ENCODE peak calls at places on chromosome 19, in four cellular contexts. One of them, this sample, is unnamed.
A peak's percentile ranks its signal among the peaks of the same experiment; 100 is the strongest.

GRCh38 chr19:47610902-47611301 is 2.0 kb downstream of the BICRA start:
- DNase-seq in brain microvascular endothelial cell: no peak
- DNase-seq in vagina: no peak
- DNase-seq in heart right ventricle: no peak
- DNase-seq in this sample: no peak

GRCh38 chr19:55257461-55258411 is 1.1 kb downstream of the PPP6R1 start:
- DNase-seq in brain microvascular endothelial cell: peak; percentile 9
- DNase-seq in heart right ventricle: no peak
- DNase-seq in vagina: no peak
- DNase-seq in this sample: no peak

GRCh38 chr19:11894851-11895250 is 7.3 kb downstream of the ZNF69 start:
- DNase-seq in vagina: no peak
- DNase-seq in brain microvascular endothelial cell: no peak
- DNase-seq in heart right ventricle: no peak
- DNase-seq in this sample: no peak

GRCh38 chr19:4584670-4585460 is 25.4 kb upstream of the SEMA6B start:
- DNase-seq in brain microvascular endothelial cell: no peak
- DNase-seq in heart right ventricle: no peak
- DNase-seq in vagina: no peak
- DNase-seq in this sample: no peak

GRCh38 chr19:50817941-50818858 is 5.4 kb downstream of the KLK1 start:
- DNase-seq in heart right ventricle: peak; percentile 19
- DNase-seq in vagina: no peak
- DNase-seq in brain microvascular endothelial cell: peak; percentile 11
- DNase-seq in this sample: peak; percentile 37

GRCh38 chr19:47232422-47233211 is 1.6 kb upstream of the BBC3 start:
- DNase-seq in heart right ventricle: no peak
- DNase-seq in vagina: no peak
- DNase-seq in brain microvascular endothelial cell: peak; percentile 43
- DNase-seq in this sample: no peak

GRCh38 chr19:50178859-50179537 is 15.9 kb upstream of the IZUMO2 start:
- DNase-seq in heart right ventricle: no peak
- DNase-seq in vagina: no peak
- DNase-seq in brain microvascular endothelial cell: no peak
- DNase-seq in this sample: no peak

GRCh38 chr19:52786078-52786463 is 520 bp downstream of the ZNF600 start:
- DNase-seq in brain microvascular endothelial cell: no peak
- DNase-seq in vagina: no peak
- DNase-seq in heart right ventricle: no peak
- DNase-seq in this sample: no peak

GRCh38 chr19:16368385-16369305 is 44.0 kb downstream of the KLF2 start:
- DNase-seq in heart right ventricle: no peak
- DNase-seq in brain microvascular endothelial cell: no peak
- DNase-seq in vagina: no peak
- DNase-seq in this sample: no peak

GRCh38 chr19:42048992-42049391 is 21.0 kb downstream of the GRIK5 start:
- DNase-seq in heart right ventricle: no peak
- DNase-seq in vagina: no peak
- DNase-seq in brain microvascular endothelial cell: no peak
- DNase-seq in this sample: no peak

GRCh38 chr19:51407631-51408131 is 9.8 kb downstream of the SIGLEC10 start:
- DNase-seq in vagina: no peak
- DNase-seq in brain microvascular endothelial cell: peak; percentile 23
- DNase-seq in heart right ventricle: no peak
- DNase-seq in this sample: no peak

GRCh38 chr19:39845621-39846175 is 481 bp downstream of the FBL start:
- DNase-seq in brain microvascular endothelial cell: no peak
- DNase-seq in vagina: no peak
- DNase-seq in heart right ventricle: no peak
- DNase-seq in this sample: no peak

GRCh38 chr19:55069137-55069858 is 6.3 kb upstream of the RDH13 start:
- DNase-seq in brain microvascular endothelial cell: no peak
- DNase-seq in vagina: no peak
- DNase-seq in heart right ventricle: peak; percentile 44
- DNase-seq in this sample: no peak

GRCh38 chr19:1150333-1151036 is 23.6 kb downstream of the SBNO2 start:
- DNase-seq in heart right ventricle: no peak
- DNase-seq in vagina: no peak
- DNase-seq in brain microvascular endothelial cell: no peak
- DNase-seq in this sample: no peak

GRCh38 chr19:13463296-13463695 is 43.0 kb downstream of the CACNA1A start:
- DNase-seq in brain microvascular endothelial cell: no peak
- DNase-seq in vagina: no peak
- DNase-seq in heart right ventricle: peak; percentile 5
- DNase-seq in this sample: no peak

GRCh38 chr19:1455336-1456120 is 5.6 kb downstream of the APC2 start:
- DNase-seq in vagina: no peak
- DNase-seq in brain microvascular endothelial cell: peak; percentile 33
- DNase-seq in heart right ventricle: no peak
- DNase-seq in this sample: no peak

GRCh38 chr19:48965806-48966540 is 864 bp downstream of the FTL start:
- DNase-seq in vagina: no peak
- DNase-seq in heart right ventricle: peak; percentile 90
- DNase-seq in brain microvascular endothelial cell: peak; percentile 76
- DNase-seq in this sample: peak; percentile 89

GRCh38 chr19:4768934-4769777 is 22.4 kb upstream of the FEM1A start:
- DNase-seq in vagina: no peak
- DNase-seq in heart right ventricle: peak; percentile 90
- DNase-seq in brain microvascular endothelial cell: peak; percentile 73
- DNase-seq in this sample: peak; percentile 75

GRCh38 chr19:46429999-46430398 is 1.3 kb upstream of the PNMA8C start:
- DNase-seq in vagina: no peak
- DNase-seq in heart right ventricle: no peak
- DNase-seq in brain microvascular endothelial cell: no peak
- DNase-seq in this sample: no peak

GRCh38 chr19:19026299-19026971 is 6.9 kb downstream of the SUGP2 start:
- DNase-seq in brain microvascular endothelial cell: no peak
- DNase-seq in heart right ventricle: no peak
- DNase-seq in vagina: no peak
- DNase-seq in this sample: no peak

GRCh38 chr19:46357846-46358583 is 11.1 kb downstream of the PPP5C start:
- DNase-seq in brain microvascular endothelial cell: no peak
- DNase-seq in heart right ventricle: no peak
- DNase-seq in vagina: no peak
- DNase-seq in this sample: no peak

GRCh38 chr19:45790942-45791341 is 1.7 kb downstream of the DMWD start:
- DNase-seq in heart right ventricle: peak; percentile 27
- DNase-seq in vagina: no peak
- DNase-seq in brain microvascular endothelial cell: no peak
- DNase-seq in this sample: no peak

GRCh38 chr19:1451916-1452801 is 2.2 kb downstream of the APC2 start:
- DNase-seq in vagina: no peak
- DNase-seq in heart right ventricle: no peak
- DNase-seq in brain microvascular endothelial cell: no peak
- DNase-seq in this sample: no peak

GRCh38 chr19:16684216-16684615 is 23.3 kb downstream of the TMEM38A start:
- DNase-seq in vagina: no peak
- DNase-seq in heart right ventricle: no peak
- DNase-seq in brain microvascular endothelial cell: no peak
- DNase-seq in this sample: no peak

GRCh38 chr19:4326837-4327251 is 11.8 kb downstream of the STAP2 start:
- DNase-seq in vagina: no peak
- DNase-seq in brain microvascular endothelial cell: no peak
- DNase-seq in heart right ventricle: no peak
- DNase-seq in this sample: no peak

GRCh38 chr19:43395561-43395960 is 19.1 kb upstream of the TEX101 start:
- DNase-seq in heart right ventricle: no peak
- DNase-seq in vagina: no peak
- DNase-seq in brain microvascular endothelial cell: no peak
- DNase-seq in this sample: no peak

GRCh38 chr19:34269968-34270621 is 15.7 kb downstream of the GARRE1 start:
- DNase-seq in heart right ventricle: peak; percentile 79
- DNase-seq in vagina: no peak
- DNase-seq in brain microvascular endothelial cell: peak; percentile 48
- DNase-seq in this sample: peak; percentile 43

GRCh38 chr19:29380581-29380980 is 145.2 kb upstream of the VSTM2B start:
- DNase-seq in heart right ventricle: no peak
- DNase-seq in brain microvascular endothelial cell: no peak
- DNase-seq in vagina: peak; percentile 64
- DNase-seq in this sample: no peak

GRCh38 chr19:17091758-17092333 is 16.3 kb downstream of the MYO9B start:
- DNase-seq in brain microvascular endothelial cell: no peak
- DNase-seq in heart right ventricle: no peak
- DNase-seq in vagina: no peak
- DNase-seq in this sample: peak; percentile 57

GRCh38 chr19:28010656-28011055 is 1202.3 kb downstream of the UQCRFS1 start:
- DNase-seq in brain microvascular endothelial cell: no peak
- DNase-seq in heart right ventricle: no peak
- DNase-seq in vagina: peak; percentile 25
- DNase-seq in this sample: no peak

GRCh38 chr19:2734589-2735288 is 5.1 kb downstream of the SLC39A3 start:
- DNase-seq in vagina: no peak
- DNase-seq in brain microvascular endothelial cell: no peak
- DNase-seq in heart right ventricle: no peak
- DNase-seq in this sample: no peak

GRCh38 chr19:2733930-2734588 is 5.8 kb downstream of the SLC39A3 start:
- DNase-seq in heart right ventricle: no peak
- DNase-seq in brain microvascular endothelial cell: no peak
- DNase-seq in vagina: no peak
- DNase-seq in this sample: no peak

GRCh38 chr19:2739602-2740313 is at the start of gene SLC39A3:
- DNase-seq in brain microvascular endothelial cell: peak; percentile 99
- DNase-seq in heart right ventricle: peak; percentile 100
- DNase-seq in vagina: peak; percentile 94
- DNase-seq in this sample: peak; percentile 97

GRCh38 chr19:2735374-2735773 is 4.4 kb downstream of the SLC39A3 start:
- DNase-seq in vagina: no peak
- DNase-seq in brain microvascular endothelial cell: no peak
- DNase-seq in heart right ventricle: no peak
- DNase-seq in this sample: no peak

DNA sequence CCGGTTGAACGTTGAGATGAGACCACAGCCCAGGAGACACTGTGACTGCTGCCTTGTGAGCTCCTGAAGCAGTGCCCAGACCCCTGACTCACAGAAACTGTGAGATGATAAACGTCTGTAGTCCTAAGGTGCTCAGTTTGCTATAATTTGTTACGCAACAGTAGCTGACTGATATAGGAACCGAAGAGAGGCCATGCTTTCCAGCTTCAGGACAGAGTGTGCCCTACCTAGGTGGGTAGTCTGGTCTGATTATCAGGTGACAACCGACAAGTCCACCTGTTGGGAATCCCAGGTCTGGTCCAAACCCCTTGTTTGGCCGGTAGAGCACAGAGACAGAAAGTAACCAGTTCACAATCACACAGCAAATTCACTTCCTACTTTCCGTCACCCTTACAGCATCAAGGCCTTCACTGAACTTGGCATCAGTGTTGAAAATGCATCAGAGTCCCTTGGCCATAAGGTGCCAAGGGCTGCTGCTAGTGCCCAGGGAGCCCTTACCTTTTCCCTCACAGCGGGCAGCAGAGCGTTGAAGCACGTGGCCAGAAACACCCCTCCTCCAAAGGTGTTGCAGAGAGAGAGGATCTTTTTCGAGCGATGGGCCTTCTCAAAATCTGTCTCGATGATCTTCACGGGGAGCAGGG is 3.1 kb downstream of the SLC39A3 start:
- DNase-seq in brain microvascular endothelial cell: no peak
- DNase-seq in vagina: no peak
- DNase-seq in heart right ventricle: no peak
- DNase-seq in this sample: no peak
- H3K4me3 ChIP-seq in brain microvascular endothelial cell: no peak overlapping the region
- H3K4me3 ChIP-seq in vagina: no peak overlapping the region
- H3K4me3 ChIP-seq in heart right ventricle: no peak overlapping the region
- H3K4me3 ChIP-seq in this sample: no peak overlapping the region

GRCh38 chr19:5931251-5931650 is 17.2 kb downstream of the CAPS start:
- DNase-seq in vagina: no peak
- DNase-seq in brain microvascular endothelial cell: no peak
- DNase-seq in heart right ventricle: no peak
- DNase-seq in this sample: no peak

GRCh38 chr19:5934002-5934401 is 19.9 kb downstream of the CAPS start:
- DNase-seq in heart right ventricle: no peak
- DNase-seq in vagina: no peak
- DNase-seq in brain microvascular endothelial cell: no peak
- DNase-seq in this sample: no peak

GRCh38 chr19:5932593-5933262 is 18.7 kb downstream of the CAPS start:
- DNase-seq in heart right ventricle: no peak
- DNase-seq in vagina: no peak
- DNase-seq in brain microvascular endothelial cell: no peak
- DNase-seq in this sample: no peak

GRCh38 chr19:5933391-5933998 is 19.4 kb downstream of the CAPS start:
- DNase-seq in vagina: no peak
- DNase-seq in brain microvascular endothelial cell: no peak
- DNase-seq in heart right ventricle: no peak
- DNase-seq in this sample: no peak

DNA sequence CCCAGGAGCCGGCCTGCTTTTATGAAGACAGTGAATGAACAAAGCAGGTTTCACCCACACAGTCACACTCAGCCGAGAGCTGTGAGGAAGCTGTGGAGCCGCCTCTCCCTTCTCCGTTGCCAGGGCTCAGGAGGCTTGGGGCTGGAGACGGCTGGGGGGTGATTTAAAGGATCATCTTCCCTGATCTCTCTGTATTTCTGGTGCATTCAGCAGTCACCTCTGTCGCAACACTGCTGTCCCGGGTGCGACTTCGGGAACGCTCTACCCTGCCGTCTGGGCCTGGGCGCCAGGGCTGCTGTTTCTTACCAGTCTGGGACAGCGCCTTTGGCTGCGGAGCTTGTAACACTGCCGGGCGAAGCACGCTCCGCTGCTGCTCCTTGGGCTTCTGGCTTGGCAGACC is 18.1 kb downstream of the CAPS start:
- DNase-seq in heart right ventricle: no peak
- DNase-seq in vagina: no peak
- DNase-seq in brain microvascular endothelial cell: no peak
- DNase-seq in this sample: no peak
- H3K36me3 ChIP-seq in heart right ventricle: peaks cover 77% of the 10 kb centered on the region
- H3K36me3 ChIP-seq in vagina: peaks cover 59% of the 10 kb centered on the region
- H3K36me3 ChIP-seq in brain microvascular endothelial cell: peaks cover 46% of the 10 kb centered on the region
- H3K36me3 ChIP-seq in this sample: peaks cover 75% of the 10 kb centered on the region

GRCh38 chr19:58557253-58558065 is 952 bp downstream of the UBE2M start:
- DNase-seq in vagina: peak; percentile 92
- DNase-seq in brain microvascular endothelial cell: no peak
- DNase-seq in heart right ventricle: no peak
- DNase-seq in this sample: peak; percentile 13
- H3K27ac ChIP-seq in vagina: peak overlapping the region; percentile 100
- H3K27ac ChIP-seq in brain microvascular endothelial cell: peak overlapping the region; percentile 55
- H3K27ac ChIP-seq in heart right ventricle: peak overlapping the region; percentile 86
- H3K27ac ChIP-seq in this sample: peak overlapping the region; percentile 100

DNA sequence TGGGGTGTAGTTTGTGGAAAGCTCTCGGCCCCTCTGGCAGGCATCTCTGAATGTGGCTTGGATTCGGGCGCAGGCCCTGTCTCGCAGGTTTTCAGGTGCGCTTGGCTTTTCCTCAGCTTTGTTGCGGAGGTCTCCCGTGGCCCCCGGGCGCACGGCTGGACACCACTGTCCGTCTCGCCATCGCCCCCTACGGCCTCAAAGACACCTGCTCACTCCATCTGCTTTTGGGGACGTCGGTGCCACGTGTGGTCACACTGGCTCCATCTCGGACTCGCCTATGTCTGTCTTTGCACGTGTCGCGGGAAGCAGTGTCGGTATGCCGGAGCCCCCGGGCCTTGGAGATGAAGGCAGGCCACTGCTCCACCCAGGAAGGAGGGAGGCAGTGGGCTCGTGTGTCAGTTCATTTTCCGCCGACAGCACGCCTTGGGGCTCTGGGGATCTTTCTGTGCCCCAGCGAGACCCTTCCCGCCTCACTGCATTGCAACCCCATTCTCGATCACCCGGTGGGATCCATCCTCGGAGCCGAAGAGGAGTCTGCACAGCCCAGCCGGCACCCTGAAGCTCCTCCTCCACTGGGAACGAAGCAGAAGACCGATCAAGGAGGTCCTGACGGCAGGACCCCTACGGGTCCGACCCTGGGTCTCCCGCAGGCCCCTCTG is 42.1 kb downstream of the ZNF146 start:
- DNase-seq in brain microvascular endothelial cell: no peak
- DNase-seq in vagina: no peak
- DNase-seq in heart right ventricle: no peak
- DNase-seq in this sample: no peak
- H3K4me3 ChIP-seq in brain microvascular endothelial cell: peak overlapping the region; percentile 39
- H3K4me3 ChIP-seq in vagina: peak overlapping the region; percentile 52
- H3K4me3 ChIP-seq in heart right ventricle: peak overlapping the region; percentile 71
- H3K4me3 ChIP-seq in this sample: peak overlapping the region; percentile 77